ENCODE peak calls at places on chromosomes 11 and 22, in ten cellular contexts. One of them, this sample, is unnamed.
A peak's percentile ranks its signal among the peaks of the same experiment; 100 is the strongest.

GRCh38 chr11:19933801-19934488 is 221.3 kb downstream of the NAV2 start:
- DNase-seq in OCI-LY7: no peak
- DNase-seq in upper lobe of left lung: no peak
- DNase-seq in substantia nigra: no peak
- DNase-seq in endodermal cell: no peak
- DNase-seq in lung: no peak
- DNase-seq in neuronal stem cell: no peak
- DNase-seq in RWPE1: no peak
- DNase-seq in lower lobe of right lung: no peak
- DNase-seq in stomach: no peak
- DNase-seq in this sample: no peak

GRCh38 chr11:6606471-6607189 is 3.1 kb downstream of the ILK start:
- DNase-seq in OCI-LY7: peak; percentile 52
- DNase-seq in neuronal stem cell: peak; percentile 84
- DNase-seq in lung: peak; percentile 90
- DNase-seq in upper lobe of left lung: peak; percentile 95
- DNase-seq in lower lobe of right lung: peak; percentile 91
- DNase-seq in stomach: peak; percentile 84
- DNase-seq in RWPE1: peak; percentile 84
- DNase-seq in endodermal cell: peak; percentile 98
- DNase-seq in substantia nigra: peak; percentile 42
- DNase-seq in this sample: peak; percentile 81

GRCh38 chr11:5225480-5225871 is 1.4 kb downstream of the HBB start:
- DNase-seq in RWPE1: no peak
- DNase-seq in lung: no peak
- DNase-seq in upper lobe of left lung: no peak
- DNase-seq in substantia nigra: no peak
- DNase-seq in OCI-LY7: no peak
- DNase-seq in endodermal cell: no peak
- DNase-seq in neuronal stem cell: no peak
- DNase-seq in lower lobe of right lung: no peak
- DNase-seq in stomach: no peak
- DNase-seq in this sample: no peak

GRCh38 chr11:114092953-114093352 is 33.4 kb downstream of the ZBTB16 start:
- DNase-seq in RWPE1: no peak
- DNase-seq in substantia nigra: no peak
- DNase-seq in lower lobe of right lung: no peak
- DNase-seq in OCI-LY7: no peak
- DNase-seq in lung: no peak
- DNase-seq in endodermal cell: no peak
- DNase-seq in neuronal stem cell: no peak
- DNase-seq in upper lobe of left lung: no peak
- DNase-seq in stomach: no peak
- DNase-seq in this sample: no peak

GRCh38 chr11:79167510-79168188 is 273.2 kb downstream of the TENM4 start:
- DNase-seq in lung: no peak
- DNase-seq in OCI-LY7: no peak
- DNase-seq in lower lobe of right lung: no peak
- DNase-seq in substantia nigra: no peak
- DNase-seq in endodermal cell: peak; percentile 22
- DNase-seq in neuronal stem cell: no peak
- DNase-seq in RWPE1: no peak
- DNase-seq in upper lobe of left lung: no peak
- DNase-seq in stomach: no peak
- DNase-seq in this sample: no peak

GRCh38 chr11:128738942-128739341 is 45.1 kb downstream of the FLI1 start:
- DNase-seq in substantia nigra: no peak
- DNase-seq in OCI-LY7: peak; percentile 60
- DNase-seq in endodermal cell: no peak
- DNase-seq in RWPE1: no peak
- DNase-seq in lower lobe of right lung: no peak
- DNase-seq in lung: no peak
- DNase-seq in neuronal stem cell: no peak
- DNase-seq in upper lobe of left lung: no peak
- DNase-seq in stomach: no peak
- DNase-seq in this sample: no peak

GRCh38 chr11:69017951-69018350 is 4.9 kb upstream of the MRGPRF start:
- DNase-seq in neuronal stem cell: no peak
- DNase-seq in lower lobe of right lung: no peak
- DNase-seq in substantia nigra: no peak
- DNase-seq in lung: no peak
- DNase-seq in upper lobe of left lung: no peak
- DNase-seq in endodermal cell: no peak
- DNase-seq in stomach: no peak
- DNase-seq in RWPE1: no peak
- DNase-seq in OCI-LY7: no peak
- DNase-seq in this sample: no peak

GRCh38 chr11:34351051-34351450 is 6.8 kb downstream of the ABTB2 start:
- DNase-seq in lower lobe of right lung: no peak
- DNase-seq in lung: no peak
- DNase-seq in stomach: no peak
- DNase-seq in upper lobe of left lung: no peak
- DNase-seq in substantia nigra: no peak
- DNase-seq in OCI-LY7: no peak
- DNase-seq in RWPE1: no peak
- DNase-seq in endodermal cell: no peak
- DNase-seq in neuronal stem cell: no peak
- DNase-seq in this sample: no peak

GRCh38 chr22:39135092-39135896 is 17.2 kb downstream of the CBX7 start:
- DNase-seq in upper lobe of left lung: no peak
- DNase-seq in lower lobe of right lung: no peak
- DNase-seq in neuronal stem cell: no peak
- DNase-seq in lung: no peak
- DNase-seq in substantia nigra: no peak
- DNase-seq in RWPE1: no peak
- DNase-seq in OCI-LY7: peak; percentile 67
- DNase-seq in endodermal cell: peak; percentile 96
- DNase-seq in stomach: no peak
- DNase-seq in this sample: no peak

GRCh38 chr11:19164230-19164855 is 37.4 kb downstream of the CSRP3 start:
- DNase-seq in endodermal cell: no peak
- DNase-seq in upper lobe of left lung: no peak
- DNase-seq in stomach: no peak
- DNase-seq in neuronal stem cell: no peak
- DNase-seq in OCI-LY7: no peak
- DNase-seq in RWPE1: no peak
- DNase-seq in lung: no peak
- DNase-seq in lower lobe of right lung: no peak
- DNase-seq in substantia nigra: no peak
- DNase-seq in this sample: no peak

GRCh38 chr22:48353116-48353947 is 1474.3 kb downstream of the BRD1 start:
- DNase-seq in substantia nigra: no peak
- DNase-seq in neuronal stem cell: no peak
- DNase-seq in lung: no peak
- DNase-seq in upper lobe of left lung: no peak
- DNase-seq in OCI-LY7: no peak
- DNase-seq in RWPE1: no peak
- DNase-seq in endodermal cell: no peak
- DNase-seq in lower lobe of right lung: peak; percentile 24
- DNase-seq in stomach: no peak
- DNase-seq in this sample: no peak

GRCh38 chr22:44700456-44700855 is 1.5 kb upstream of the PRR5 start:
- DNase-seq in lower lobe of right lung: no peak
- DNase-seq in lung: no peak
- DNase-seq in stomach: no peak
- DNase-seq in neuronal stem cell: no peak
- DNase-seq in substantia nigra: no peak
- DNase-seq in endodermal cell: no peak
- DNase-seq in OCI-LY7: no peak
- DNase-seq in upper lobe of left lung: no peak
- DNase-seq in RWPE1: no peak
- DNase-seq in this sample: no peak

GRCh38 chr22:44703269-44703870 is 1.4 kb downstream of the PRR5 start:
- DNase-seq in substantia nigra: no peak
- DNase-seq in stomach: no peak
- DNase-seq in OCI-LY7: no peak
- DNase-seq in RWPE1: no peak
- DNase-seq in neuronal stem cell: no peak
- DNase-seq in lung: no peak
- DNase-seq in endodermal cell: no peak
- DNase-seq in upper lobe of left lung: no peak
- DNase-seq in lower lobe of right lung: no peak
- DNase-seq in this sample: no peak

GRCh38 chr22:44701824-44702478 is at the start of gene PRR5:
- DNase-seq in stomach: peak; percentile 87
- DNase-seq in lower lobe of right lung: peak; percentile 89
- DNase-seq in RWPE1: peak; percentile 62
- DNase-seq in upper lobe of left lung: peak; percentile 85
- DNase-seq in substantia nigra: no peak
- DNase-seq in endodermal cell: peak; percentile 91
- DNase-seq in OCI-LY7: peak; percentile 78
- DNase-seq in neuronal stem cell: peak; percentile 61
- DNase-seq in lung: peak; percentile 75
- DNase-seq in this sample: peak; percentile 70

GRCh38 chr22:44702479-44703219 is 645 bp downstream of the PRR5 start:
- DNase-seq in lower lobe of right lung: no peak
- DNase-seq in lung: no peak
- DNase-seq in upper lobe of left lung: no peak
- DNase-seq in OCI-LY7: no peak
- DNase-seq in RWPE1: no peak
- DNase-seq in endodermal cell: peak; percentile 83
- DNase-seq in neuronal stem cell: peak; percentile 51
- DNase-seq in substantia nigra: no peak
- DNase-seq in stomach: peak; percentile 40
- DNase-seq in this sample: no peak

DNA sequence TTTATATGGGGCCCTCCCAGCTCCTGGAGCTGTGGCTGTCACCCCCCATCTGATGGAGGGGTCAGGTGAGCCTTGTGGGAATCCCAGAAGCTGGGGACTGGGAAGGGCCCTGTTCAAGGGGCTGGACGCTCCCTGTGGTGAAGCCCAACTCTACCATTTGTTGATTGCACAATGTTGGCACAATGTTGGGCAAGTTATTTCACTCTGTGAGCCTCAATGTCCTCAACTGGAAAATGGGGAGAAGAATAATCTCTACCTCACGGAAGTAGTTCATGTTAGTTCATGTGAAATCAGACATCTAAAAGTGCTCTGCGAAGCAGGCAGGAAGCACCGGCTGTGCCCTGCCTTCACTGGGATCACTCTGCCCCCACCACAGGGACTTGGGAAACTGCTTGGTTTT is 817 bp upstream of the PRR5 start:
- DNase-seq in OCI-LY7: no peak
- DNase-seq in substantia nigra: no peak
- DNase-seq in endodermal cell: no peak
- DNase-seq in RWPE1: no peak
- DNase-seq in stomach: no peak
- DNase-seq in lower lobe of right lung: no peak
- DNase-seq in neuronal stem cell: no peak
- DNase-seq in upper lobe of left lung: no peak
- DNase-seq in lung: no peak
- DNase-seq in this sample: no peak
- H3K27ac ChIP-seq in OCI-LY7: no peak overlapping the region
- H3K27ac ChIP-seq in substantia nigra: no peak overlapping the region
- H3K27ac ChIP-seq in endodermal cell: no peak overlapping the region
- H3K27ac ChIP-seq in RWPE1: no peak overlapping the region
- H3K27ac ChIP-seq in stomach: no peak overlapping the region
- H3K27ac ChIP-seq in lower lobe of right lung: peak overlapping the region; percentile 31
- H3K27ac ChIP-seq in neuronal stem cell: no peak overlapping the region
- H3K27ac ChIP-seq in upper lobe of left lung: no peak overlapping the region
- H3K27ac ChIP-seq in lung: no peak overlapping the region
- H3K27ac ChIP-seq in this sample: peak overlapping the region; percentile 83

GRCh38 chr11:74339619-74340018 is 28.2 kb upstream of the P4HA3 start:
- DNase-seq in substantia nigra: no peak
- DNase-seq in upper lobe of left lung: no peak
- DNase-seq in stomach: no peak
- DNase-seq in neuronal stem cell: no peak
- DNase-seq in RWPE1: no peak
- DNase-seq in lung: no peak
- DNase-seq in OCI-LY7: no peak
- DNase-seq in endodermal cell: no peak
- DNase-seq in lower lobe of right lung: no peak
- DNase-seq in this sample: no peak
- H3K27ac ChIP-seq in substantia nigra: no peak overlapping the region
- H3K27ac ChIP-seq in upper lobe of left lung: no peak overlapping the region
- H3K27ac ChIP-seq in stomach: peak overlapping the region; percentile 31
- H3K27ac ChIP-seq in neuronal stem cell: no peak overlapping the region
- H3K27ac ChIP-seq in RWPE1: no peak overlapping the region
- H3K27ac ChIP-seq in lung: no peak overlapping the region
- H3K27ac ChIP-seq in OCI-LY7: no peak overlapping the region
- H3K27ac ChIP-seq in endodermal cell: no peak overlapping the region
- H3K27ac ChIP-seq in lower lobe of right lung: no peak overlapping the region
- H3K27ac ChIP-seq in this sample: no peak overlapping the region

GRCh38 chr22:22839570-22840314 is 47.9 kb upstream of the IGLL5 start:
- DNase-seq in RWPE1: no peak
- DNase-seq in OCI-LY7: no peak
- DNase-seq in upper lobe of left lung: no peak
- DNase-seq in lower lobe of right lung: no peak
- DNase-seq in lung: no peak
- DNase-seq in endodermal cell: no peak
- DNase-seq in substantia nigra: no peak
- DNase-seq in neuronal stem cell: no peak
- DNase-seq in stomach: no peak
- DNase-seq in this sample: no peak
- H3K27ac ChIP-seq in RWPE1: no peak overlapping the region
- H3K27ac ChIP-seq in OCI-LY7: no peak overlapping the region
- H3K27ac ChIP-seq in upper lobe of left lung: no peak overlapping the region
- H3K27ac ChIP-seq in lower lobe of right lung: no peak overlapping the region
- H3K27ac ChIP-seq in lung: no peak overlapping the region
- H3K27ac ChIP-seq in endodermal cell: no peak overlapping the region
- H3K27ac ChIP-seq in substantia nigra: no peak overlapping the region
- H3K27ac ChIP-seq in neuronal stem cell: no peak overlapping the region
- H3K27ac ChIP-seq in stomach: no peak overlapping the region
- H3K27ac ChIP-seq in this sample: no peak overlapping the region

GRCh38 chr11:2300290-2300935 is 1.3 kb downstream of the C11orf21 start:
- DNase-seq in RWPE1: no peak
- DNase-seq in substantia nigra: no peak
- DNase-seq in upper lobe of left lung: peak; percentile 25
- DNase-seq in lung: peak; percentile 28
- DNase-seq in OCI-LY7: no peak
- DNase-seq in lower lobe of right lung: no peak
- DNase-seq in stomach: peak; percentile 25
- DNase-seq in neuronal stem cell: no peak
- DNase-seq in endodermal cell: no peak
- DNase-seq in this sample: peak; percentile 16
- H3K27ac ChIP-seq in RWPE1: no peak overlapping the region
- H3K27ac ChIP-seq in substantia nigra: no peak overlapping the region
- H3K27ac ChIP-seq in upper lobe of left lung: peak overlapping the region; percentile 93
- H3K27ac ChIP-seq in lung: no peak overlapping the region
- H3K27ac ChIP-seq in OCI-LY7: no peak overlapping the region
- H3K27ac ChIP-seq in lower lobe of right lung: peak overlapping the region; percentile 78
- H3K27ac ChIP-seq in stomach: no peak overlapping the region
- H3K27ac ChIP-seq in neuronal stem cell: no peak overlapping the region
- H3K27ac ChIP-seq in endodermal cell: no peak overlapping the region
- H3K27ac ChIP-seq in this sample: no peak overlapping the region

GRCh38 chr11:45609902-45610301 is 55.5 kb downstream of the CHST1 start:
- DNase-seq in OCI-LY7: no peak
- DNase-seq in substantia nigra: no peak
- DNase-seq in endodermal cell: peak; percentile 21
- DNase-seq in lower lobe of right lung: no peak
- DNase-seq in stomach: no peak
- DNase-seq in RWPE1: no peak
- DNase-seq in lung: no peak
- DNase-seq in upper lobe of left lung: no peak
- DNase-seq in neuronal stem cell: no peak
- DNase-seq in this sample: no peak
- H3K27ac ChIP-seq in OCI-LY7: no peak overlapping the region
- H3K27ac ChIP-seq in substantia nigra: no peak overlapping the region
- H3K27ac ChIP-seq in endodermal cell: no peak overlapping the region
- H3K27ac ChIP-seq in lower lobe of right lung: no peak overlapping the region
- H3K27ac ChIP-seq in stomach: no peak overlapping the region
- H3K27ac ChIP-seq in RWPE1: no peak overlapping the region
- H3K27ac ChIP-seq in lung: no peak overlapping the region
- H3K27ac ChIP-seq in upper lobe of left lung: no peak overlapping the region
- H3K27ac ChIP-seq in neuronal stem cell: no peak overlapping the region
- H3K27ac ChIP-seq in this sample: no peak overlapping the region